ENCODE peak calls at places on chromosomes 11 and 22, in five cellular contexts. D is IMR-90, X is K562, K is A549, P is GM12878. A is an unnamed sample.

GRCh38 chr11:3085052-3085451 is 27.8 kb upstream of the CARS1 start:
- DNase-seq in D (no peak), X (no peak), K (no peak), P (no peak), A (peak)

GRCh38 chr11:126407682-126408288 is 52.3 kb downstream of the ST3GAL4 start:
- DNase-seq in D (no peak), X (no peak), K (no peak), P (no peak), A (no peak)

GRCh38 chr11:1507381-1508140 is 21.0 kb upstream of the MOB2 start:
- DNase-seq in D (no peak), X (no peak), K (no peak), P (no peak), A (no peak)

GRCh38 chr22:36776722-36777121 is 803 bp upstream of the IFT27 start:
- DNase-seq in D (no peak), X (no peak), K (no peak), P (no peak), A (no peak)

GRCh38 chr11:45321669-45322068 is 35.5 kb upstream of the SYT13 start:
- DNase-seq in D (no peak), X (no peak), K (no peak), P (no peak), A (no peak)

GRCh38 chr22:36922097-36922608 is 8.7 kb downstream of the CSF2RB start:
- DNase-seq in D (no peak), X (no peak), K (no peak), P (no peak), A (no peak)

GRCh38 chr11:62266558-62266957 is 3.4 kb upstream of the SCGB2A2 start:
- DNase-seq in D (peak), X (no peak), K (no peak), P (no peak), A (no peak)

GRCh38 chr11:95108671-95109551 is 19.3 kb downstream of the ENDOD1 start:
- DNase-seq in D (peak), X (peak), K (no peak), P (no peak), A (no peak)

GRCh38 chr22:20741634-20742581 is 32.0 kb upstream of the SERPIND1 start:
- DNase-seq in D (peak), X (peak), K (peak), P (no peak), A (peak)

GRCh38 chr11:34305095-34305692 is 52.6 kb downstream of the ABTB2 start:
- DNase-seq in D (peak), X (no peak), K (no peak), P (no peak), A (no peak)

GRCh38 chr11:1330473-1330872 is 21.0 kb upstream of the TOLLIP start:
- DNase-seq in D (no peak), X (no peak), K (no peak), P (no peak), A (no peak)

GRCh38 chr11:40816976-40817375 is 642.5 kb downstream of the LRRC4C start:
- DNase-seq in D (no peak), X (no peak), K (no peak), P (no peak), A (no peak)

GRCh38 chr11:100908746-100909145 is 220.9 kb downstream of the PGR start:
- DNase-seq in D (peak), X (no peak), K (no peak), P (no peak), A (no peak)

GRCh38 chr11:31875861-31876625 is 64.9 kb upstream of the PAX6 start:
- DNase-seq in D (no peak), X (no peak), K (no peak), P (no peak), A (no peak)

GRCh38 chr22:40853961-40854360 is 2.5 kb downstream of the ST13 start:
- DNase-seq in D (no peak), X (no peak), K (no peak), P (no peak), A (peak)

GRCh38 chr11:121018746-121019145 is 5.2 kb upstream of the TBCEL start:
- DNase-seq in D (no peak), X (no peak), K (no peak), P (no peak), A (peak)

GRCh38 chr22:26783886-26784285 is 126.5 kb downstream of the MIAT start:
- DNase-seq in D (no peak), X (no peak), K (no peak), P (no peak), A (no peak)

GRCh38 chr11:66498508-66498907 is 11.9 kb upstream of the BBS1 start:
- DNase-seq in D (no peak), X (no peak), K (no peak), P (no peak), A (no peak)

GRCh38 chr11:104625246-104625645 is 273.0 kb downstream of the CASP12 start:
- DNase-seq in D (peak), X (no peak), K (no peak), P (no peak), A (no peak)

GRCh38 chr11:64040684-64041267 is 5.0 kb downstream of the FLRT1 start:
- DNase-seq in D (no peak), X (peak), K (peak), P (no peak), A (peak)

GRCh38 chr11:131683666-131684065 is 313.3 kb downstream of the NTM start:
- DNase-seq in D (no peak), X (no peak), K (no peak), P (no peak), A (no peak)

GRCh38 chr22:31569126-31569525 is 72.8 kb downstream of the SFI1 start:
- DNase-seq in D (no peak), X (no peak), K (no peak), P (no peak), A (no peak)

GRCh38 chr22:27507935-27508504 is 293.5 kb downstream of the MN1 start:
- DNase-seq in D (peak), X (no peak), K (no peak), P (no peak), A (no peak)

GRCh38 chr22:20141186-20142077 is 9.4 kb downstream of the CCDC188 start:
- DNase-seq in D (peak), X (no peak), K (no peak), P (no peak), A (no peak)

GRCh38 chr22:26568207-26568706 is 21.7 kb downstream of the TPST2 start:
- DNase-seq in D (peak), X (no peak), K (no peak), P (no peak), A (no peak)

GRCh38 chr22:47598864-47599263 is 836.4 kb downstream of the TBC1D22A start:
- DNase-seq in D (no peak), X (no peak), K (no peak), P (no peak), A (no peak)

GRCh38 chr11:35787626-35788025 is 125.1 kb downstream of the TRIM44 start:
- DNase-seq in D (no peak), X (no peak), K (no peak), P (no peak), A (no peak)

GRCh38 chr11:131690362-131690761 is 319.9 kb downstream of the NTM start:
- DNase-seq in D (no peak), X (no peak), K (no peak), P (no peak), A (no peak)

GRCh38 chr11:61467609-61468401 is 37.9 kb downstream of the SDHAF2 start:
- DNase-seq in D (no peak), X (no peak), K (no peak), P (no peak), A (no peak)

GRCh38 chr11:114553642-114554041 is 6.0 kb downstream of the NXPE1 start:
- DNase-seq in D (peak), X (no peak), K (no peak), P (no peak), A (no peak)

GRCh38 chr22:38940985-38941384 is 16.4 kb upstream of the APOBEC3A start:
- DNase-seq in D (no peak), X (no peak), K (no peak), P (no peak), A (no peak)

GRCh38 chr11:1202154-1202775 is 20.6 kb upstream of the MUC5B start:
- DNase-seq in D (no peak), X (no peak), K (no peak), P (no peak), A (peak)

DNA sequence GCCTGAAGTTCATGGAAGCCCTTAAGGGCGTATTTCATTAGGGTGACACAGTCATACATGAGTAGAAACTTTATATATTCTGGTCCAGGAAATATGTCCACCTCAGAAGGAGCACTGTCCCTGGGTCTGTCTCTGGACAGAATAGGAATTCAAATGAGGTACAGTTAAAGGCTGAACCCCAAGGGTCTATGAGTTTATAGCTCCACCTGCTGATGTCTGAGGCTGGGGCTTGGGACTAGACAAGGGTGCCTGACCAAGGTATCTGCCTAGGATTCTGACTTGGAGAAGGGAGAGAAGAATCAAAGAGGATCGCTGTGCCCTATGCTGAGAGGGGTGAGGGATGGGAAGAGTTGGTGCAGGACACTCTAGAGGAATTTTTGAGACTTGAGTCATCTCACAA is 14.9 kb downstream of the HEPHL1 start:
- DNase-seq in D (no peak), X (no peak), K (no peak), P (no peak), A (no peak)
- TF ChIP-seq RCOR1 in D (no peak), X (no peak), K (no peak), P (no peak), A (no peak)

DNA sequence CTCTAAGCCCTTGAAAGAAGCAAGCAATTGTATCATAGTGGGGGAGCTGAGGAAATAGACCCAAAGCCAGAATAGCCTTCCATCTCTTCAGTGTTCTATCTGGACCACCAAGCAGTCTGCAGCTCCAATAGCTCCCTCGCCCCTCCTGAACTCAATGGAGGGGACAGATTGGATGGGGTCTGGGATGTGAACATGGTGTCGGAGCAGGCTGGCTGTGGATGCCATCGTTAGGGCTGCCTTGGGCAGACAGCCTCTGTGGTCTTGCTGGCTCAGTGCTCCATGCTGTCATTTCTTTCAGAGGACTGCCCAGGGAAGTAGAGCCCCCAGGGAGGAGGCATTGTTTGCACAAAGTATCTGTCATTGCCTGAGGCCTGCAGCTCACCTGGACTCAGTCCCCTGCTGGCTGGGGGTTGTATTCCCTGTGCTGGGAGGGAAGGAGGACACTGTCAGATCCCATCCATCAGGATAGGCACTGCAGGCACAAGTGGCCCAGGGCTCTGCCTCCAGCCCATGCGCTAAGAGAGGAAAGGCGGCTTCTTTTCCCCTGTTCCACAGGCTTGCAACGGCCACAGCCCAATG is 537.7 kb downstream of the BUD13 start:
- DNase-seq in D (no peak), X (no peak), K (no peak), P (no peak), A (no peak)
- TF ChIP-seq RCOR1 in D (no peak), X (no peak), K (no peak), P (no peak), A (no peak)

DNA sequence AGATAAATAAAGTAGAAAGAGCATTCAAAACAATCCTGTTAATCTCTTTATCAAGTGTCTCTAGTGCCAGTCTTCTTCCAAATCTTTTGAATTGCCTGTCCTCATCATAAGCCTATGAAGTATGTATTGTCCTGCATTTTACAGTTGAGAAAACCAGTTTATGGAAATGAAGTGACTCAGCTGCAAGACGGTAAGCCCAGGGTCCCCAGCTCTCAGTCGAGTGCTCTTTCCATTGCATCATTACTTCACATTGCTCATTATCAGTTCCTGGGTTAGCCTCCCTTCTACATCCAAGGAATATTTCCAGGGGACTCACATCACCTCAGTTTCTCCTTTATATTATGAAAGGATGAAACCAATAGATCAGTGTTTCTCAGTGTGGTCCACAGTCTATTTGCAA is 9.1 kb upstream of the P4HA3 start:
- DNase-seq in D (peak), X (no peak), K (no peak), P (no peak), A (no peak)
- TF ChIP-seq RCOR1 in D (no peak), X (no peak), K (no peak), P (no peak), A (no peak)

DNA sequence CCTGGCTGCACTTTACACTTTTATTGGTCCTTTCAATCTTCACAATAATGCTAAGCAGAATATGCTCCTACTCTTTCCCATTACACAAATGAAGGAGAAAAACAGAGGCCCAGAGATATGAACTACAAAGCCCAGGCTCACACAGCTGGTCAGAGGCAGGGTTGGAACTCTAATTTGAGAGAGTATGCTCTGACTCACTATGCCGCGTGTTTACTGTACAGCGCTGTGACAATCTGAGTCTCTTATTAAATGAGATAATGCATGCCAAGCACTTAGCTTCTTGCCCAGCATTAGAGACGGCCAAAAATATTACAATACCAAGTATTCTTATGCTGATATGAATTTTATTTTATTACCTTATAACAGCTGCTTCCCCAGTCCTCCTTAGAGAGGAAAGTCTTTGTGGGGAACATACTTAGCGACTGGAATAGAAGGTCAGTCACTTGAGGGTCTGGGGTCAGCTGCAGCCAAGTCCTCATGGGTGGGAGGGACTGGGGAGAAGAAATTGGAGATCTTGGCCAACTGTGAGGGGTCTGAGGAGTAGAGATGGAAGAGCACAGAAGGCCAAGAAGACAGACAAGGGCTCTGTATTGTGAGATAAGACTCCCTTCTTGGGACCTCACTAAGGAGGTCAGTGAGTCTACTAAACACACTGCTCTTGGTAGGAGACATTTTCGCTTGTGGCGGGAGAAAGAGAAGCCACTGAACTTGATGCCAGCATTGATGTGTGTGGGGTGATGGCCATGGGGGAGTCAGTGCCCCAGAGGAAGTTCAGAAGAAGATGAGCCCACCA is 150.8 kb upstream of the TIMP3 start:
- DNase-seq in D (peak), X (peak), K (no peak), P (no peak), A (no peak)
- TF ChIP-seq RCOR1 in D (peak), X (no peak), K (no peak), P (no peak), A (no peak)

DNA sequence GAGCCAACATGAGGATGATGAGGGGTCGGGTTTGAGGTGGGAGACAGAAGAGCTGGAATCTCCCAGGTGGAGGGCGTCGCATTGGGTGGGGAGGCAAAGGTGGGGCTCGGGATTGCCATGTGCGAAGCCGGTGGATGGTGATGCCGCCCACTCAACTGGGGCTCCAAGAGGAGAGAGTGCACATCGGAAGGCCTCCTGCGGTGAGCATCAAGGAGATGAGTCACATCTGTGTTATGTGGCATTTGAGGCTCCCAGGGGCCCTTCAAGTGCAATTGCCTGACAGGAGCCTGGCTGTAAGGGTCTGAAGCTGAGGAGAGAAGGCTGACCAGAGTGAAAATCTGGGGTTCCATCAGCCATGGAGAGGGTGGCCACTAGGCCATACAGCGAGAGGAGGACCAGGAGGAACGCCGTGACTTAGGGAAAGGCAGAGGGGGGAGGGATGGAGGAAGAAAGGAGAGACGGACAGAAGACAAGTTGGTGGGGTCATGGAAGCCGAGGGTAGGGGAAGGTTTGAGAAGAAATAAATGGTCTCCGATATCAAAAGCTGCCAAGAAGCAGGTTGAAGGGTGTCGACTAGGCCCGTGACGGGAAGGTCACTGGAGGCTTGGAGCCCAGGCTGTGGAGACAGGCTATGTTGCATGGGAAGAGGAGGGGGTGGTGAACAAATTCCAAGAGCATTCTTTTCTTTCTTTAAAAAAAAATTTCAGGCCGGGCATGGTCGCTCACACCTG is 21.3 kb downstream of the RASD2 start:
- DNase-seq in D (peak), X (peak), K (peak), P (no peak), A (no peak)
- TF ChIP-seq RCOR1 in D (no peak), X (no peak), K (no peak), P (no peak), A (no peak)

GRCh38 chr11:12862761-12863469 is 146.2 kb upstream of the RASSF10 start:
- DNase-seq in D (peak), X (peak), K (no peak), P (no peak), A (peak)
- TF ChIP-seq RCOR1 in D (no peak), X (no peak), K (no peak), P (no peak), A (no peak)

GRCh38 chr22:43493297-43493696 is 81.5 kb downstream of the MPPED1 start:
- DNase-seq in D (no peak), X (no peak), K (no peak), P (no peak), A (no peak)
- TF ChIP-seq RCOR1 in D (no peak), X (no peak), K (no peak), P (no peak), A (no peak)

DNA sequence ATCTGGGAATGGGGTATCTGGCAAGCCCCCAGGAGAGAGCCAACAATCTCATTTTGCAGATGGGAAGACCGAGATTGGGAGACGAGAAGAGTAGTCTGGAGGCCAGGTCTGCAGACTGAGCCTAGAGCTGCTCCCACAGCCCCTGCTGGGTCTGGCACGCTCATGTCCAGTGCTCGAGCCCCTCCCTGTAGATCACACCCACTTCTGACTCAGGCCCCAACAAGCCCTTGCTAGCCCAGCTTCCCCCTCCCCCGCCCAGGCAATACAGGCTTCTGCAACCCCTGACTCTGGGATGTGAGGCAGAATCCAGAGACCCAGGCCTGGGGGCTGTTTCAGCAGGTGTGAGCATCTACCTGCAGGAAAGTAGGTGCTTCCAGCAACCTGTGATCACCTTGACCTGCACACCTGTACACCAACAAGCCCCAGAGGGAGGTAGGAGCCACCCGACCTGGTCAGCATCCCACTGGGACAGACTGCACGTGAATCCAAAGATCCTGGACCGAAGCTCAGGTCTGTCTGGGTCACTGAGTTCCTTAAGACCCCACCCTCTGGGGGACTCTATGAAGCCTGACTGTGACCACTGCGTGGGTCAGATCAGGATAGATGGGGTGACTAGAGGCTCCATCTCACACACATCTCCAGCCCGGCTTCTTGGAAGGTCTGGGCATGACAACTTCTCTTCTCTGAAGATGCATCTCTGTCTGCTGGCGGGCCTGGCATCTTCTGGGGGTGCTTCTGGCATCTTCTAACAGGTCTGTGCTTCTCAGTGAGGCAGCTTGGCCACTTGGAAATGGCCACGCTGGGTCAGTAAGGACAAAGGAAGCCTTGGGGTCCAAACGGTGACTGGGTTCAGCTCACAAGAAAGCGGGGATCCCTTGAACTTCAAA is 29.3 kb downstream of the LINC01488 start:
- DNase-seq in D (peak), X (no peak), K (no peak), P (no peak), A (no peak)
- TF ChIP-seq RCOR1 in D (no peak), X (no peak), K (no peak), P (no peak), A (no peak)

DNA sequence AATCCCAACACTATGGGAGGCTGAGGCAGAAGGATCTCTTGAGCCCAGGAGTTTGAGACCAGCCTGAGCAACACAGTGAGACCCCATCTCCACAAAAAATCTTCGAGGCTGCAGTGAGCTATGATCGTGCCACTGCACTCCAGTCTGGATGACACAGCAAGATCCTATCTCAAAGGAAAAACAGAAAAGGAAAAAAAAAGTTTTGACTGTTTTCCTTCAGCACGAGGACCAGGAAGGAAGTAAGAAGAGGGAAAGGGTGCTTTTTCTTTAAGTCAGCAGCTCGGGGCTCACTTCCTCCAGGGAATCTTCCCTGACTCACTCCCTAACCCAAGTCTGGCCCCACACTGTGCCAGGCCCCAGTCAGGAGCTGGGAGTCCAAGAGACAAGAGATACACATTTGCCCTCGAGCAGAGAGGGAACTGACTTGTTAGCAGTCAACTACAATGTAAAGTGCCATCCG is 14.2 kb downstream of the ARRB1 start:
- DNase-seq in D (peak), X (no peak), K (no peak), P (no peak), A (no peak)
- TF ChIP-seq RCOR1 in D (no peak), X (no peak), K (no peak), P (no peak), A (no peak)